ENCODE peak calls at places on chromosomes 11 and 22, in six cellular contexts. M is GM12878, E is A549, V is IMR-90, U is HepG2, W is H1. Z is an unnamed sample.

GRCh38 chr22:36415415-36416168 is 27.8 kb upstream of the MYH9 start:
- DNase-seq in M (no peak), E (no peak), V (no peak), U (no peak), W (no peak), Z (no peak)

GRCh38 chr11:91248199-91248807 is 976.3 kb upstream of the FAT3 start:
- DNase-seq in M (no peak), E (peak), V (peak), U (peak), W (no peak), Z (peak)

GRCh38 chr22:42070517-42071422 is at the start of gene NAGA:
- DNase-seq in M (peak), E (peak), V (peak), U (peak), W (peak), Z (peak)

GRCh38 chr22:42283288-42284229 is 13.1 kb upstream of the TCF20 start:
- DNase-seq in M (no peak), E (no peak), V (no peak), U (no peak), W (no peak), Z (no peak)

GRCh38 chr22:36331912-36332622 is 55.7 kb downstream of the MYH9 start:
- DNase-seq in M (peak), E (peak), V (peak), U (no peak), W (no peak), Z (no peak)

GRCh38 chr11:61254403-61255025 is 13.5 kb downstream of the PGA5 start:
- DNase-seq in M (peak), E (peak), V (peak), U (peak), W (peak), Z (peak)

GRCh38 chr22:31588970-31589675 is 72.9 kb downstream of the PISD start:
- DNase-seq in M (no peak), E (no peak), V (no peak), U (peak), W (no peak), Z (no peak)

GRCh38 chr11:130761560-130762220 is 154.6 kb downstream of the SNX19 start:
- DNase-seq in M (no peak), E (no peak), V (no peak), U (no peak), W (no peak), Z (no peak)

GRCh38 chr11:85815186-85815911 is 4.4 kb upstream of the SYTL2 start:
- DNase-seq in M (no peak), E (no peak), V (peak), U (no peak), W (no peak), Z (no peak)

GRCh38 chr11:119828011-119828410 is 99.0 kb upstream of the NECTIN1 start:
- DNase-seq in M (no peak), E (no peak), V (no peak), U (no peak), W (no peak), Z (no peak)

GRCh38 chr22:24134090-24134846 is 47.0 kb upstream of the SUSD2 start:
- DNase-seq in M (no peak), E (no peak), V (no peak), U (no peak), W (no peak), Z (no peak)

GRCh38 chr22:24164823-24165379 is 16.4 kb upstream of the SUSD2 start:
- DNase-seq in M (no peak), E (no peak), V (no peak), U (no peak), W (no peak), Z (no peak)

GRCh38 chr11:3124821-3125220 is 40.3 kb downstream of the OSBPL5 start:
- DNase-seq in M (no peak), E (no peak), V (no peak), U (no peak), W (no peak), Z (no peak)

GRCh38 chr11:120216426-120217102 is 5.7 kb downstream of the OAF start:
- DNase-seq in M (no peak), E (no peak), V (no peak), U (no peak), W (no peak), Z (no peak)

GRCh38 chr11:93051181-93051580 is 81.7 kb downstream of the MTNR1B start:
- DNase-seq in M (no peak), E (no peak), V (peak), U (no peak), W (no peak), Z (no peak)

GRCh38 chr11:1354125-1354938 is 35.4 kb upstream of the BRSK2 start:
- DNase-seq in M (no peak), E (no peak), V (no peak), U (no peak), W (no peak), Z (no peak)

GRCh38 chr22:46586123-46586519 is 34.1 kb upstream of the GRAMD4 start:
- DNase-seq in M (no peak), E (no peak), V (no peak), U (no peak), W (no peak), Z (no peak)

GRCh38 chr22:46587067-46587471 is 33.1 kb upstream of the GRAMD4 start:
- DNase-seq in M (peak), E (no peak), V (no peak), U (no peak), W (no peak), Z (no peak)

GRCh38 chr22:46585340-46586122 is 34.7 kb upstream of the GRAMD4 start:
- DNase-seq in M (no peak), E (no peak), V (no peak), U (no peak), W (no peak), Z (no peak)

GRCh38 chr22:46587492-46588278 is 32.5 kb upstream of the GRAMD4 start:
- DNase-seq in M (peak), E (no peak), V (no peak), U (no peak), W (no peak), Z (no peak)

DNA sequence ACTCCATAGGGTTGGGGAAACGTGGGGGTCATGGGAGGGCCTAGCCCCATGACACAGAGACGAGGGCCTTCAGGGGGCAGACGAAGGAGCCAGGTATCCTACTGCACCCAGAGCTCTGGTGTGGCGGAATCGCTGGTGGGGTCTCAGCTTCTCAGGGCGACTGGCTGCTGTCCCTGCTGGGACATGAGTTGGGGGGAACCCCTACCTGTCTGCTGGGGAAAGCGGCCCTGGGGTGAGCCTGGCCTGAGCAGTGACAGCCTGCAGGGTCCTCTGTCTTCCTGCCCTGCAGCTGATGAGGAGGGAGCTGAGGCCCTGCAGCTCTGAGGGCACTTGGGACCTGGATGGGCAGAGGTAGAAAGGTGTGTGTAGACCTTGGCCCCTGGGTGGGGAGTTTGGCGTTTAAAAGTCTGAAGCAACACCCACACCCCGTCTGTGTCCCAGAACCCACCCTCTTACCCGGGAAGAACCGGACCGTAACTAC is 33.6 kb upstream of the GRAMD4 start:
- DNase-seq in M (no peak), E (no peak), V (no peak), U (no peak), W (no peak), Z (no peak)
- TF ChIP-seq CEBPB in M (no peak), E (no peak), V (no peak), U (no peak), W (no peak), Z (no peak)

GRCh38 chr22:49290286-49290685 is 537.4 kb downstream of the BRD1 start:
- DNase-seq in M (no peak), E (no peak), V (no peak), U (no peak), W (no peak), Z (no peak)

GRCh38 chr22:49290711-49291110 is 537.0 kb downstream of the BRD1 start:
- DNase-seq in M (no peak), E (no peak), V (no peak), U (no peak), W (no peak), Z (no peak)

GRCh38 chr22:49291169-49291568 is 536.5 kb downstream of the BRD1 start:
- DNase-seq in M (no peak), E (no peak), V (no peak), U (no peak), W (no peak), Z (no peak)

GRCh38 chr22:49291781-49292180 is 535.9 kb downstream of the BRD1 start:
- DNase-seq in M (no peak), E (no peak), V (no peak), U (no peak), W (no peak), Z (no peak)

DNA sequence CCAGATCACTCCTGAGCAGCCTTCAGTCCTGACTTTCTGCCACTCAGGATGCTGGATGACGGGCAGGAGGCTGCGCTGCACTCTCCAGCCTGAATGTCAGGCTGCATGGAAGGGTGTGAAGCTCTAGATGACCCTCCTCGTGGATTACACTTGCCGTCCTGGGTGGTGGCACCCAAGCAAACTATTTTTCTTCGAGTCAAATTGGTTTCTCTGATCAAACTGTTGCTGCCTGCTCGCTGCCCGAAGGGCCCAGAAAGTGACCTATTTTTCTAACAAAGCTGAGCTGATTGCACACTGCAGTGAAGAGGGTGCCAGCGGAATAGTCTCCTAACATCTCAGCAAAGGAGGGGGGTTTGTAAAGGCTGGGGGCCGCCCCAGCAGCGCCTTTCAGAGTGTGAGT is 537.9 kb downstream of the BRD1 start:
- DNase-seq in M (no peak), E (no peak), V (no peak), U (no peak), W (no peak), Z (no peak)
- TF ChIP-seq CEBPB in M (no peak), E (no peak), V (no peak), U (no peak), W (no peak), Z (no peak)

GRCh38 chr11:57180141-57180561 is 1.6 kb upstream of the LRRC55 start:
- DNase-seq in M (no peak), E (no peak), V (no peak), U (no peak), W (no peak), Z (no peak)
- TF ChIP-seq CEBPB in M (no peak), E (no peak), V (no peak), U (no peak), W (no peak), Z (no peak)

GRCh38 chr11:96254087-96254486 is 88.9 kb downstream of the MAML2 start:
- DNase-seq in M (peak), E (no peak), V (peak), U (peak), W (no peak), Z (no peak)
- TF ChIP-seq CEBPB in M (no peak), E (no peak), V (no peak), U (no peak), W (no peak), Z (no peak)

GRCh38 chr11:132342408-132342807 is 972.0 kb downstream of the NTM start:
- DNase-seq in M (no peak), E (no peak), V (no peak), U (no peak), W (no peak), Z (no peak)

GRCh38 chr11:132336781-132337535 is 966.5 kb downstream of the NTM start:
- DNase-seq in M (no peak), E (no peak), V (no peak), U (no peak), W (no peak), Z (no peak)

GRCh38 chr11:132334769-132335280 is 964.4 kb downstream of the NTM start:
- DNase-seq in M (no peak), E (no peak), V (peak), U (no peak), W (no peak), Z (no peak)

GRCh38 chr11:132335311-132335710 is 964.9 kb downstream of the NTM start:
- DNase-seq in M (no peak), E (no peak), V (no peak), U (no peak), W (no peak), Z (no peak)

DNA sequence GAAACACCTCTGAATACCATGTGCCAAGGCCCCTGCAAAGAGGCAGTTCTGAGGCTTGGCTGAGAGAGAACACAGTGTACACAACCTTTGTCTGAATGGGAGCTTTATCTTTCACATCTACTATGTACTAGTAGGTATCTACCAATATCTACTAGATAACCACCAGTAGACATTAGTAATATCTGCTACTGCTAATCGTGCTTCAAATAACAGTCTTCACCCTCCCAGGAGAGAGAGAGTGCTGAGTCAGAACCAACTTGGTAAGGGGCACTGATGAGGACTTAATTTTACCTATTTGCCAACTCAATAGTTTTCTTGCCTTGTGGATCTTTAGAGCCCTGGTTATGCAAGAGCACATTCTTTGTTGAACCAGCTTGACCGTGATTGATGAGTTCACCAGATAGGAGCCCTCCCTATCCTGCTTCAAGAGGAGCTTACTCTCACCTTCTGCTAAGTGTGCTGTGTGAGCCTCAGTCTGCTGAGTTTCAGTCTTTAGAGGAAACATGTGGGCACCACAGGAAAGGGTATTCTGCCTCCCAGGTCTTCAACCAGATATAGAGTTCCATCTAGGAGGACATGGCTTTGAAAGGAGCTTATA is 967.5 kb downstream of the NTM start:
- DNase-seq in M (no peak), E (no peak), V (no peak), U (no peak), W (no peak), Z (no peak)
- TF ChIP-seq CEBPB in M (no peak), E (no peak), V (no peak), U (no peak), W (no peak), Z (no peak)